ENCODE peak calls at places on chromosomes 13 and 19, in eight cellular contexts. X, N, M, Y, T, V, J and B are unnamed samples.

GRCh38 chr19:39052846-39053245 is 20.5 kb upstream of the FBXO27 start:
- DNase-seq in X (no peak), N (no peak), M (no peak), Y (peak; percentile 36), T (no peak), V (no peak), J (no peak), B (no peak)

GRCh38 chr19:13981467-13981866 is 24.7 kb downstream of the RFX1 start:
- DNase-seq in X (no peak), N (no peak), M (no peak), Y (no peak), T (no peak), V (peak; percentile 26), J (no peak), B (no peak)

GRCh38 chr13:39602277-39602613 is 748 bp downstream of the LHFPL6 start:
- DNase-seq in X (no peak), N (no peak), M (no peak), Y (no peak), T (no peak), V (no peak), J (no peak), B (no peak)

GRCh38 chr19:49333426-49334288 is 1.5 kb upstream of the CD37 start:
- DNase-seq in X (no peak), N (no peak), M (no peak), Y (no peak), T (no peak), V (no peak), J (no peak), B (no peak)

GRCh38 chr19:55673465-55673864 is 1.6 kb upstream of the EPN1 start:
- DNase-seq in X (no peak), N (no peak), M (no peak), Y (no peak), T (no peak), V (no peak), J (no peak), B (no peak)

GRCh38 chr19:2476451-2477140 is 669 bp downstream of the GADD45B start:
- DNase-seq in X (peak; percentile 81), N (no peak), M (peak; percentile 51), Y (peak; percentile 28), T (peak; percentile 53), V (peak; percentile 88), J (peak; percentile 90), B (no peak)

GRCh38 chr13:18944501-18945068 is 237.0 kb downstream of the TUBA3C start:
- DNase-seq in X (no peak), N (no peak), M (no peak), Y (no peak), T (no peak), V (peak; percentile 12), J (no peak), B (no peak)

GRCh38 chr13:49023441-49023840 is 47.7 kb downstream of the FNDC3A start:
- DNase-seq in X (peak; percentile 80), N (no peak), M (no peak), Y (no peak), T (no peak), V (no peak), J (no peak), B (no peak)

GRCh38 chr19:30256510-30256850 is 115.7 kb upstream of the ZNF536 start:
- DNase-seq in X (no peak), N (no peak), M (no peak), Y (no peak), T (no peak), V (no peak), J (no peak), B (no peak)

GRCh38 chr19:18590273-18591272 is 2.0 kb downstream of the REX1BD start:
- DNase-seq in X (no peak), N (peak; percentile 93), M (peak; percentile 92), Y (peak; percentile 89), T (peak; percentile 93), V (peak; percentile 93), J (peak; percentile 91), B (peak; percentile 76)

GRCh38 chr13:35672611-35673010 is 196.1 kb upstream of the MAB21L1 start:
- DNase-seq in X (no peak), N (no peak), M (no peak), Y (no peak), T (no peak), V (no peak), J (no peak), B (no peak)

GRCh38 chr13:59863621-59864020 is 300.1 kb downstream of the DIAPH3 start:
- DNase-seq in X (no peak), N (no peak), M (no peak), Y (no peak), T (no peak), V (no peak), J (no peak), B (no peak)

GRCh38 chr19:54035215-54036178 is 28.2 kb downstream of the VSTM1 start:
- DNase-seq in X (peak; percentile 88), N (no peak), M (no peak), Y (peak; percentile 27), T (no peak), V (peak; percentile 70), J (no peak), B (no peak)

GRCh38 chr19:45852941-45853340 is 10.0 kb downstream of the SYMPK start:
- DNase-seq in X (no peak), N (peak; percentile 42), M (no peak), Y (no peak), T (no peak), V (peak; percentile 22), J (no peak), B (no peak)

GRCh38 chr19:55406869-55407624 is 541 bp downstream of the UBE2S start:
- DNase-seq in X (no peak), N (no peak), M (peak; percentile 56), Y (no peak), T (peak; percentile 27), V (peak; percentile 80), J (no peak), B (no peak)

GRCh38 chr13:59345316-59345715 is 818.4 kb downstream of the DIAPH3 start:
- DNase-seq in X (peak; percentile 20), N (no peak), M (no peak), Y (no peak), T (no peak), V (no peak), J (no peak), B (no peak)

GRCh38 chr19:53824134-53824611 is at the start of gene NLRP12:
- DNase-seq in X (no peak), N (no peak), M (no peak), Y (no peak), T (no peak), V (no peak), J (no peak), B (no peak)

GRCh38 chr13:107545946-107546502 is 669.3 kb downstream of the LIG4 start:
- DNase-seq in X (no peak), N (peak; percentile 39), M (peak; percentile 28), Y (no peak), T (no peak), V (no peak), J (no peak), B (no peak)

GRCh38 chr19:10113964-10114650 is 2.6 kb downstream of the P2RY11 start:
- DNase-seq in X (peak; percentile 51), N (no peak), M (no peak), Y (no peak), T (no peak), V (no peak), J (no peak), B (no peak)

GRCh38 chr13:33034061-33034460 is 17.8 kb downstream of the KL start:
- DNase-seq in X (no peak), N (no peak), M (no peak), Y (no peak), T (no peak), V (no peak), J (no peak), B (no peak)

GRCh38 chr13:29799041-29799440 is 51.4 kb downstream of the UBL3 start:
- DNase-seq in X (no peak), N (no peak), M (no peak), Y (no peak), T (no peak), V (no peak), J (no peak), B (no peak)

GRCh38 chr13:81184556-81185265 is 843.8 kb upstream of the SPRY2 start:
- DNase-seq in X (peak; percentile 87), N (no peak), M (no peak), Y (no peak), T (no peak), V (no peak), J (no peak), B (no peak)

GRCh38 chr13:113639661-113640262 is 18.2 kb downstream of the ATP4B start:
- DNase-seq in X (no peak), N (no peak), M (no peak), Y (no peak), T (peak; percentile 60), V (peak; percentile 22), J (peak; percentile 81), B (no peak)

GRCh38 chr19:13026478-13026999 is 31.3 kb downstream of the NFIX start:
- DNase-seq in X (no peak), N (peak; percentile 45), M (no peak), Y (no peak), T (no peak), V (no peak), J (no peak), B (no peak)

GRCh38 chr13:67549331-67549730 is 319.2 kb upstream of the PCDH9 start:
- DNase-seq in X (peak; percentile 85), N (no peak), M (no peak), Y (no peak), T (no peak), V (no peak), J (no peak), B (no peak)

GRCh38 chr13:97429681-97430081 is 4.3 kb upstream of the RAP2A start:
- DNase-seq in X (peak; percentile 28), N (no peak), M (no peak), Y (peak; percentile 26), T (peak; percentile 60), V (no peak), J (no peak), B (no peak)

GRCh38 chr13:81987159-81987558 is 1646.2 kb upstream of the SPRY2 start:
- DNase-seq in X (no peak), N (no peak), M (no peak), Y (no peak), T (no peak), V (peak; percentile 0), J (no peak), B (no peak)

GRCh38 chr19:4518345-4519171 is at the start of gene PLIN4:
- DNase-seq in X (peak; percentile 25), N (no peak), M (no peak), Y (peak; percentile 29), T (no peak), V (peak; percentile 84), J (no peak), B (no peak)

GRCh38 chr19:38793186-38793585 is 4.2 kb downstream of the LGALS7B start:
- DNase-seq in X (peak; percentile 30), N (no peak), M (no peak), Y (no peak), T (no peak), V (peak; percentile 15), J (no peak), B (no peak)

GRCh38 chr13:73194310-73194709 is 135.5 kb downstream of the KLF5 start:
- DNase-seq in X (no peak), N (no peak), M (no peak), Y (no peak), T (no peak), V (no peak), J (no peak), B (peak; percentile 51)

GRCh38 chr13:110582421-110582954 is 21.0 kb upstream of the RAB20 start:
- DNase-seq in X (no peak), N (no peak), M (no peak), Y (no peak), T (no peak), V (no peak), J (no peak), B (no peak)

GRCh38 chr19:5691930-5692784 is 2.1 kb downstream of the RPL36 start:
- DNase-seq in X (peak; percentile 49), N (no peak), M (no peak), Y (no peak), T (peak; percentile 49), V (peak; percentile 81), J (peak; percentile 83), B (no peak)

GRCh38 chr19:58096884-58097283 is 1.1 kb downstream of the ZSCAN18 start:
- DNase-seq in X (no peak), N (no peak), M (no peak), Y (no peak), T (no peak), V (no peak), J (no peak), B (no peak)

GRCh38 chr13:46551410-46552301 is 1.3 kb upstream of the LRCH1 start:
- DNase-seq in X (peak; percentile 65), N (peak; percentile 26), M (peak; percentile 83), Y (peak; percentile 62), T (peak; percentile 73), V (peak; percentile 71), J (peak; percentile 89), B (peak; percentile 83)